ENCODE peak calls at places on chromosomes 2 and 18, in eight cellular contexts. J, X, E, K, A, H, Y and S are unnamed samples.

GRCh38 chr18:78776706-78777105 is 202.9 kb upstream of the SALL3 start:
- DNase-seq in J (no peak), X (no peak), E (no peak), K (no peak), A (no peak), H (peak), Y (no peak), S (no peak)

GRCh38 chr18:22552254-22552653 is 134.5 kb upstream of the CTAGE1 start:
- DNase-seq in J (no peak), X (no peak), E (no peak), K (peak), A (no peak), H (no peak), Y (no peak), S (no peak)

GRCh38 chr2:232420463-232421188 is 14.0 kb downstream of the ALPG start:
- DNase-seq in J (peak), X (no peak), E (no peak), K (no peak), A (no peak), H (no peak), Y (peak), S (no peak)

GRCh38 chr2:4763009-4763408 is 929.2 kb upstream of the SOX11 start:
- DNase-seq in J (no peak), X (peak), E (no peak), K (peak), A (no peak), H (no peak), Y (peak), S (no peak)

GRCh38 chr2:240429872-240430491 is 5.5 kb upstream of the GPC1 start:
- DNase-seq in J (peak), X (no peak), E (no peak), K (no peak), A (no peak), H (peak), Y (no peak), S (no peak)

GRCh38 chr2:73235315-73236028 is 1.4 kb downstream of the CCT7 start:
- DNase-seq in J (no peak), X (peak), E (no peak), K (no peak), A (no peak), H (no peak), Y (no peak), S (no peak)

GRCh38 chr2:131673400-131674173 is 145.9 kb downstream of the CCDC74A start:
- DNase-seq in J (peak), X (peak), E (peak), K (peak), A (peak), H (peak), Y (peak), S (peak)

GRCh38 chr2:20514596-20515269 is 67.9 kb downstream of the RHOB start:
- DNase-seq in J (peak), X (no peak), E (peak), K (peak), A (peak), H (no peak), Y (peak), S (no peak)

GRCh38 chr2:102357975-102358374 is 2.4 kb downstream of the IL18R1 start:
- DNase-seq in J (no peak), X (no peak), E (no peak), K (no peak), A (no peak), H (peak), Y (no peak), S (peak)

GRCh38 chr2:240433973-240434727 is 1.3 kb upstream of the GPC1 start:
- DNase-seq in J (peak), X (no peak), E (peak), K (peak), A (peak), H (no peak), Y (peak), S (peak)

GRCh38 chr2:31384771-31385276 is 29.7 kb downstream of the XDH start:
- DNase-seq in J (no peak), X (no peak), E (no peak), K (peak), A (peak), H (no peak), Y (peak), S (no peak)

GRCh38 chr2:42338567-42339190 is 22.3 kb downstream of the COX7A2L start:
- DNase-seq in J (no peak), X (no peak), E (no peak), K (no peak), A (no peak), H (no peak), Y (no peak), S (no peak)

GRCh38 chr2:68831688-68832087 is 39.5 kb downstream of the BMP10 start:
- DNase-seq in J (no peak), X (no peak), E (no peak), K (no peak), A (no peak), H (no peak), Y (no peak), S (no peak)

GRCh38 chr2:85905187-85905666 is 16.4 kb upstream of the ST3GAL5 start:
- DNase-seq in J (no peak), X (no peak), E (no peak), K (no peak), A (no peak), H (no peak), Y (no peak), S (no peak)

GRCh38 chr2:30336978-30337841 is 105.9 kb downstream of the LBH start:
- DNase-seq in J (no peak), X (peak), E (no peak), K (no peak), A (no peak), H (peak), Y (no peak), S (peak)

GRCh38 chr18:904135-905090 is at the start of gene ADCYAP1:
- DNase-seq in J (peak), X (no peak), E (no peak), K (no peak), A (no peak), H (no peak), Y (peak), S (no peak)

DNA sequence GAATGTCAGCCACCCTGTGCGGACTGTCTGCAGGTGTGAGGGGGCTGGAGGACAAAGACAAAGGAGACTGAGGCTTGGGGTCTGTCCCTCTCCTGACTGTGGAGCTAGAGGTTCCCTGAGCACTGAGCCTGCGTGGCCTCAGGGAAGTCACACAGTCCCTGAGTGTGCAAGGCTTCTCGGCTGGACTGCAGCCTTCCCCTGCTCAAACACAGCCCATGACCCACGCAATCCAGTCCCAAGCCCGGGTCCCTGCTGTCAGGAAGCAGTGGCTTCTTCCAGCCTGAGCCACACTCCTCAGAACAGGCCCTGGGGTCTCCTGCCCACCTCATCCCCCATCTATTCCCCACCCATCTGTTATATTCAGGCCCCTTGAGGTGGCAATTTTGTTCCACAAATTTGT is 2.7 kb downstream of the ASTL start:
- DNase-seq in J (no peak), X (no peak), E (no peak), K (no peak), A (no peak), H (no peak), Y (no peak), S (no peak)
- TF ChIP-seq CTCF in J (no peak), X (no peak), E (no peak), K (no peak), A (no peak), H (no peak), Y (no peak), S (no peak)

GRCh38 chr2:18118703-18119102 is 240.2 kb downstream of the KCNS3 start:
- DNase-seq in J (no peak), X (no peak), E (no peak), K (peak), A (peak), H (no peak), Y (no peak), S (no peak)
- TF ChIP-seq CTCF in J (no peak), X (no peak), E (no peak), K (no peak), A (no peak), H (no peak), Y (no peak), S (no peak)

GRCh38 chr2:45612265-45612664 is 1.2 kb upstream of the SRBD1 start:
- DNase-seq in J (no peak), X (no peak), E (no peak), K (no peak), A (no peak), H (no peak), Y (no peak), S (no peak)

GRCh38 chr2:45611020-45611737 is at the start of gene SRBD1:
- DNase-seq in J (peak), X (peak), E (peak), K (peak), A (peak), H (peak), Y (peak), S (peak)

GRCh38 chr2:45607701-45608100 is 3.4 kb downstream of the SRBD1 start:
- DNase-seq in J (no peak), X (no peak), E (no peak), K (peak), A (no peak), H (no peak), Y (peak), S (no peak)

GRCh38 chr2:45612741-45613140 is 1.7 kb upstream of the SRBD1 start:
- DNase-seq in J (no peak), X (no peak), E (no peak), K (no peak), A (no peak), H (no peak), Y (peak), S (no peak)

GRCh38 chr2:45610281-45611019 is 617 bp downstream of the SRBD1 start:
- DNase-seq in J (peak), X (peak), E (peak), K (peak), A (no peak), H (peak), Y (peak), S (peak)
- TF ChIP-seq CTCF in J (no peak), X (peak), E (peak), K (peak), A (peak), H (no peak), Y (peak), S (no peak)

GRCh38 chr18:12639990-12640880 is 17.7 kb downstream of the SPIRE1 start:
- DNase-seq in J (no peak), X (no peak), E (no peak), K (peak), A (no peak), H (no peak), Y (peak), S (no peak)
- TF ChIP-seq CTCF in J (no peak), X (no peak), E (no peak), K (peak), A (no peak), H (no peak), Y (no peak), S (no peak)

GRCh38 chr2:227325824-227326195 is 759 bp downstream of the MFF start:
- DNase-seq in J (peak), X (peak), E (no peak), K (peak), A (no peak), H (no peak), Y (peak), S (peak)
- TF ChIP-seq CTCF in J (no peak), X (peak), E (no peak), K (no peak), A (no peak), H (peak), Y (no peak), S (no peak)

GRCh38 chr2:65504201-65504600 is 71.8 kb upstream of the SPRED2 start:
- DNase-seq in J (no peak), X (no peak), E (no peak), K (no peak), A (no peak), H (no peak), Y (no peak), S (no peak)
- TF ChIP-seq CTCF in J (no peak), X (no peak), E (no peak), K (no peak), A (no peak), H (no peak), Y (no peak), S (no peak)

GRCh38 chr2:27622921-27623384 is 5.9 kb downstream of the CCDC121 start:
- DNase-seq in J (no peak), X (no peak), E (no peak), K (peak), A (peak), H (no peak), Y (no peak), S (no peak)

GRCh38 chr2:27624943-27625342 is 3.9 kb downstream of the CCDC121 start:
- DNase-seq in J (no peak), X (no peak), E (no peak), K (no peak), A (no peak), H (no peak), Y (no peak), S (no peak)

DNA sequence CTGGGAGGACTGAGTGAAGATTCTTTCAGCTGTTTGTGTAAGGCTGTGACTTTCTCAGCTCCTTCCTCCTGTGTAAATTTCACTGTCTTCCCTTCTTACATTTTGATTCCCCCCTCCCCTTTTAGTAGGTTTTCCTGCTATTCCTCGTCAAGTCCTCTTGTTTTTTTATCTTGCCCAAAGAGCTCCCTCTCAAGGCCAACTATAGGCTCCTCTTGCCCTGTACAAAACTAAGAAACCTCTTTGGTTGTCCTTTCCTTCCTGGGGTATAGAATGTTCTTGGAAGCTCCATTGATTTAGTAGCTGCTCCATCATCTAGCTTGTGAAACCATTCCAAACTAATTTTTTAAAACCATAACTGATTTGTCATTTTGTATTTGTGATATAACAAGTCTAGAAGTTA is 7.3 kb downstream of the CCDC121 start:
- DNase-seq in J (no peak), X (no peak), E (no peak), K (no peak), A (no peak), H (no peak), Y (peak), S (no peak)
- TF ChIP-seq CTCF in J (no peak), X (peak), E (no peak), K (peak), A (no peak), H (no peak), Y (no peak), S (no peak)

GRCh38 chr18:7743256-7743655 is 176.1 kb downstream of the PTPRM start:
- DNase-seq in J (no peak), X (no peak), E (no peak), K (no peak), A (no peak), H (no peak), Y (no peak), S (no peak)

GRCh38 chr18:7749510-7749981 is 182.4 kb downstream of the PTPRM start:
- DNase-seq in J (no peak), X (no peak), E (no peak), K (no peak), A (peak), H (no peak), Y (no peak), S (no peak)

GRCh38 chr18:7748252-7749000 is 181.3 kb downstream of the PTPRM start:
- DNase-seq in J (no peak), X (no peak), E (no peak), K (no peak), A (no peak), H (no peak), Y (no peak), S (no peak)

GRCh38 chr18:7749001-7749391 is 181.9 kb downstream of the PTPRM start:
- DNase-seq in J (no peak), X (no peak), E (no peak), K (no peak), A (no peak), H (no peak), Y (no peak), S (no peak)

DNA sequence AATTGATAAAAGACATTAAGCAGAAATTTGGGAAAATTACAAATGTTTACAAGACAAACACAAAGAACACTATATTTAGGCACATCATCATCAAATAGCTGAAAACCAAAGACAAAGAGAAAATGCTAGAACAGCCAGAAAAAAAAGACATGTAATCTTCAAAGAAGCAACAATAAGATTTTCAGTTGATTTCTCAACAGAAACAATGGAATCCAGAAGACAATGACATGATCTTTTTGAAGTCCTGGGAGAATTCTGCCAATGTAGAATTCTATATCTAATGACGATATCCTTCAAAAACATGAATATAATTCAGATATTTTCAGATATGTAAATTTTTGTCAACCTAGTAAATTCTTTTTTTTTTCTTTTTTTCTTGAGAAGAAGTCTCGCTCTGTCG is 179.0 kb downstream of the PTPRM start:
- DNase-seq in J (no peak), X (no peak), E (no peak), K (no peak), A (no peak), H (no peak), Y (no peak), S (no peak)
- TF ChIP-seq CTCF in J (no peak), X (no peak), E (no peak), K (no peak), A (no peak), H (no peak), Y (no peak), S (no peak)

DNA sequence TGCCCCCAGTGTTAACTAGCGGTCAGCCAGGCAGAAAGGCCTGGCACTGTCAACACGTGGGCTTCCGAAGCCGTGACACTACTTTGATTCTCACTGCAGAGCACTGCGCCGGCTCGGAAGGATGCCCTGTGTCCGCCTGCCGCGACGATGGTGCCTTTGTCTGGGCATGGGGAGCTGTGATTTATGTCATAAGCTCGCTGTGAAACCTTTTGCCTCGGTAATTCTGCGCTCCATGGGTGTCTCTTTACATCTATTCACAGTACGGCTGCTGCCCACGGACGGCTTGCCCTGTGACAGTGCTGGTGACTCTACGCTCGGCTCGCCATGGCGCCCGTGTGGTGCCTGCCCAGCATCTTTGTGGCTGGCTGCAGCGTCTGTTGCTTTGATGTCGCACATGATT is 43.1 kb upstream of the GBX2 start:
- DNase-seq in J (no peak), X (no peak), E (no peak), K (no peak), A (no peak), H (no peak), Y (no peak), S (no peak)
- TF ChIP-seq CTCF in J (no peak), X (no peak), E (no peak), K (no peak), A (no peak), H (no peak), Y (no peak), S (no peak)

DNA sequence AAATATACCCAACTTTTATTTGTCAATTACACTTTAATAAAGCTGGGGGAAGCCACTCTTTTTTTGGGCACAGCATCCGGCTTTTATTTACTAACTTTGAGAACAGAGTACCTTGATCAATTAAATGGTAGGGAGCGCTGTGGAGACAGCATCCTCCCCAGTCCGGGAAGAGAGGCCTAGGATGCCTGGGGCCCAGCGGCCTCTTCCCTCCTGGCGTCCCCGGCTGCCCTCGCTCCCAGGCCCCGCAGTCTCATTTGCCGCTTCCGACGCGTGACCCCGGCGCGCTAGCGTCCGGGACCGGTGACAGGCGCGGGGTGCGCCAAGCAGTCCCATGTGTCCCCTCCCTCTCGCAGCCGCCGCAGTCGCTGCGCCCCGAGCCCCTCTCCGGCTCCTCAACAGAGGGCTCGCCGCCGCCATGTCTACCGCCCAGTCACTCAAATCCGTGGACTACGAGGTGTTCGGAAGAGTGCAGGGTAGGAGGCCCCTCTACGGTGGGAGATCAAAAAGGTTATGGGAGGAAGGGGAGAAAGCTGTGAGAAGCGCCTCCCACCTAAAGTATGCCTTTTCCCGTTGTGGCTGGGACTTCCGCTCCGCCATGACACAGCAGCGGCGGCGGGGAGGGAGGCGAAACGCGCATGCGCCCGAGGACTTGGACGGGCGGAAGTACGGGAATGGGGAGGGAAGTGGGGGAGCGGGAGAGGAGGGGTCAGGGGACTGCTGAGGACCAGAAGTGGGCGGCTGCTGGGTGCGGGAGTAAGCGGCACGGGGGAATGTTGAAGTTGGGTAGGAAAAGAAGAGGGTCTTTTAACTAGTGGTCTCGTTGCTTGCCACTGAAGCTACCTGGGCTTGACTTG is at the start of gene ACYP2:
- DNase-seq in J (peak), X (peak), E (peak), K (peak), A (peak), H (peak), Y (peak), S (peak)
- TF ChIP-seq CTCF in J (no peak), X (peak), E (peak), K (peak), A (peak), H (no peak), Y (peak), S (no peak)